ENCODE peak calls at places on chromosomes 7 and 10, in eight cellular contexts. One of them, this sample, is unnamed.

GRCh38 chr10:78349165-78349516 is 315.5 kb downstream of the RPS24 start:
- DNase-seq in A673: no peak
- DNase-seq in HepG2: no peak
- DNase-seq in K562: no peak
- DNase-seq in fibroblast of lung: no peak
- DNase-seq in GM06990: no peak
- DNase-seq in GM23338: no peak
- DNase-seq in Peyer's patch: peak; percentile 13
- DNase-seq in this sample: no peak

GRCh38 chr10:76911184-76911583 is 726.4 kb downstream of the KCNMA1 start:
- DNase-seq in GM23338: no peak
- DNase-seq in HepG2: no peak
- DNase-seq in fibroblast of lung: no peak
- DNase-seq in Peyer's patch: no peak
- DNase-seq in A673: no peak
- DNase-seq in GM06990: no peak
- DNase-seq in K562: no peak
- DNase-seq in this sample: no peak

GRCh38 chr10:28909875-28910274 is 232.6 kb downstream of the BAMBI start:
- DNase-seq in HepG2: no peak
- DNase-seq in GM23338: no peak
- DNase-seq in Peyer's patch: no peak
- DNase-seq in K562: no peak
- DNase-seq in A673: no peak
- DNase-seq in GM06990: no peak
- DNase-seq in fibroblast of lung: no peak
- DNase-seq in this sample: no peak

GRCh38 chr7:36036590-36036989 is 116.5 kb upstream of the EEPD1 start:
- DNase-seq in Peyer's patch: no peak
- DNase-seq in GM06990: no peak
- DNase-seq in A673: no peak
- DNase-seq in fibroblast of lung: no peak
- DNase-seq in GM23338: no peak
- DNase-seq in K562: no peak
- DNase-seq in HepG2: no peak
- DNase-seq in this sample: no peak

GRCh38 chr10:20481054-20481453 is 416.1 kb downstream of the NEBL start:
- DNase-seq in K562: no peak
- DNase-seq in fibroblast of lung: no peak
- DNase-seq in A673: no peak
- DNase-seq in HepG2: no peak
- DNase-seq in Peyer's patch: no peak
- DNase-seq in GM06990: no peak
- DNase-seq in GM23338: no peak
- DNase-seq in this sample: no peak

GRCh38 chr7:78779788-78780187 is 673.7 kb downstream of the MAGI2 start:
- DNase-seq in K562: no peak
- DNase-seq in Peyer's patch: no peak
- DNase-seq in fibroblast of lung: no peak
- DNase-seq in A673: no peak
- DNase-seq in GM06990: no peak
- DNase-seq in HepG2: no peak
- DNase-seq in GM23338: peak; percentile 42
- DNase-seq in this sample: no peak

GRCh38 chr7:24697416-24697815 is 59.8 kb downstream of the GSDME start:
- DNase-seq in fibroblast of lung: peak; percentile 25
- DNase-seq in GM06990: no peak
- DNase-seq in HepG2: no peak
- DNase-seq in A673: no peak
- DNase-seq in GM23338: no peak
- DNase-seq in K562: no peak
- DNase-seq in Peyer's patch: no peak
- DNase-seq in this sample: no peak

GRCh38 chr7:93060865-93061264 is 56.9 kb downstream of the SAMD9 start:
- DNase-seq in fibroblast of lung: no peak
- DNase-seq in GM23338: no peak
- DNase-seq in A673: no peak
- DNase-seq in K562: no peak
- DNase-seq in GM06990: no peak
- DNase-seq in HepG2: no peak
- DNase-seq in Peyer's patch: no peak
- DNase-seq in this sample: no peak

GRCh38 chr10:16950686-16951681 is 133.8 kb upstream of the RSU1 start:
- DNase-seq in HepG2: no peak
- DNase-seq in Peyer's patch: no peak
- DNase-seq in GM06990: no peak
- DNase-seq in A673: peak; percentile 94
- DNase-seq in GM23338: peak; percentile 89
- DNase-seq in fibroblast of lung: peak; percentile 38
- DNase-seq in K562: peak; percentile 45
- DNase-seq in this sample: peak; percentile 50

GRCh38 chr10:69061305-69062161 is 26.4 kb upstream of the SRGN start:
- DNase-seq in GM06990: peak; percentile 55
- DNase-seq in K562: peak; percentile 62
- DNase-seq in GM23338: no peak
- DNase-seq in fibroblast of lung: peak; percentile 100
- DNase-seq in HepG2: peak; percentile 47
- DNase-seq in A673: no peak
- DNase-seq in Peyer's patch: peak; percentile 86
- DNase-seq in this sample: peak; percentile 64

GRCh38 chr7:101595246-101595645 is 33.9 kb downstream of the MYL10 start:
- DNase-seq in fibroblast of lung: no peak
- DNase-seq in GM06990: no peak
- DNase-seq in A673: no peak
- DNase-seq in GM23338: no peak
- DNase-seq in HepG2: no peak
- DNase-seq in Peyer's patch: no peak
- DNase-seq in K562: no peak
- DNase-seq in this sample: no peak

GRCh38 chr10:124886195-124886594 is 55.7 kb upstream of the ZRANB1 start:
- DNase-seq in Peyer's patch: no peak
- DNase-seq in fibroblast of lung: no peak
- DNase-seq in GM23338: no peak
- DNase-seq in GM06990: no peak
- DNase-seq in A673: no peak
- DNase-seq in HepG2: no peak
- DNase-seq in K562: no peak
- DNase-seq in this sample: peak; percentile 24

GRCh38 chr7:145265180-145265579 is 429.3 kb upstream of the TPK1 start:
- DNase-seq in A673: no peak
- DNase-seq in K562: no peak
- DNase-seq in HepG2: no peak
- DNase-seq in Peyer's patch: no peak
- DNase-seq in fibroblast of lung: peak; percentile 3
- DNase-seq in GM23338: no peak
- DNase-seq in GM06990: no peak
- DNase-seq in this sample: no peak

GRCh38 chr7:4837041-4837813 is 24.6 kb downstream of the PAPOLB start:
- DNase-seq in Peyer's patch: peak; percentile 19
- DNase-seq in GM06990: no peak
- DNase-seq in A673: no peak
- DNase-seq in GM23338: no peak
- DNase-seq in fibroblast of lung: no peak
- DNase-seq in HepG2: no peak
- DNase-seq in K562: no peak
- DNase-seq in this sample: no peak

GRCh38 chr7:74429153-74429747 is 24.5 kb upstream of the GTF2IRD1 start:
- DNase-seq in Peyer's patch: no peak
- DNase-seq in HepG2: no peak
- DNase-seq in GM23338: peak; percentile 81
- DNase-seq in fibroblast of lung: peak; percentile 67
- DNase-seq in A673: peak; percentile 84
- DNase-seq in GM06990: no peak
- DNase-seq in K562: no peak
- DNase-seq in this sample: no peak

GRCh38 chr10:96541921-96542320 is 28.2 kb upstream of the TLL2 start:
- DNase-seq in GM06990: no peak
- DNase-seq in Peyer's patch: no peak
- DNase-seq in K562: no peak
- DNase-seq in HepG2: no peak
- DNase-seq in GM23338: no peak
- DNase-seq in fibroblast of lung: peak; percentile 8
- DNase-seq in A673: no peak
- DNase-seq in this sample: no peak

GRCh38 chr10:131554821-131555220 is 243.3 kb upstream of the TCERG1L start:
- DNase-seq in GM06990: no peak
- DNase-seq in GM23338: no peak
- DNase-seq in Peyer's patch: no peak
- DNase-seq in A673: no peak
- DNase-seq in HepG2: no peak
- DNase-seq in fibroblast of lung: no peak
- DNase-seq in K562: no peak
- DNase-seq in this sample: no peak

GRCh38 chr10:131553121-131553520 is 241.6 kb upstream of the TCERG1L start:
- DNase-seq in GM23338: no peak
- DNase-seq in Peyer's patch: no peak
- DNase-seq in fibroblast of lung: no peak
- DNase-seq in GM06990: no peak
- DNase-seq in K562: no peak
- DNase-seq in HepG2: no peak
- DNase-seq in A673: no peak
- DNase-seq in this sample: no peak

GRCh38 chr10:131555406-131555805 is 243.9 kb upstream of the TCERG1L start:
- DNase-seq in GM06990: no peak
- DNase-seq in A673: no peak
- DNase-seq in GM23338: no peak
- DNase-seq in fibroblast of lung: no peak
- DNase-seq in K562: no peak
- DNase-seq in Peyer's patch: no peak
- DNase-seq in HepG2: no peak
- DNase-seq in this sample: no peak

GRCh38 chr10:131556061-131556896 is 244.8 kb upstream of the TCERG1L start:
- DNase-seq in A673: no peak
- DNase-seq in HepG2: no peak
- DNase-seq in GM23338: no peak
- DNase-seq in fibroblast of lung: no peak
- DNase-seq in Peyer's patch: peak; percentile 34
- DNase-seq in GM06990: no peak
- DNase-seq in K562: no peak
- DNase-seq in this sample: no peak

GRCh38 chr10:131553581-131553980 is 242.1 kb upstream of the TCERG1L start:
- DNase-seq in GM23338: no peak
- DNase-seq in HepG2: no peak
- DNase-seq in GM06990: no peak
- DNase-seq in fibroblast of lung: no peak
- DNase-seq in A673: no peak
- DNase-seq in K562: no peak
- DNase-seq in Peyer's patch: no peak
- DNase-seq in this sample: no peak
- H3K27me3 ChIP-seq in GM23338: no peaks in the 10 kb centered on the region
- H3K27me3 ChIP-seq in HepG2: peaks cover 4% of the 10 kb centered on the region
- H3K27me3 ChIP-seq in GM06990: no peaks in the 10 kb centered on the region
- H3K27me3 ChIP-seq in fibroblast of lung: no peaks in the 10 kb centered on the region
- H3K27me3 ChIP-seq in A673: peaks cover 11% of the 10 kb centered on the region
- H3K27me3 ChIP-seq in K562: no peaks in the 10 kb centered on the region
- H3K27me3 ChIP-seq in Peyer's patch: no peaks in the 10 kb centered on the region
- H3K27me3 ChIP-seq in this sample: peaks cover 11% of the 10 kb centered on the region

GRCh38 chr10:121592155-121592890 is 5.9 kb downstream of the FGFR2 start:
- DNase-seq in GM23338: no peak
- DNase-seq in HepG2: no peak
- DNase-seq in GM06990: no peak
- DNase-seq in fibroblast of lung: no peak
- DNase-seq in A673: no peak
- DNase-seq in K562: no peak
- DNase-seq in Peyer's patch: no peak
- DNase-seq in this sample: no peak
- TF ChIP-seq CTCF in GM23338: no peak
- TF ChIP-seq CTCF in HepG2: no peak
- TF ChIP-seq CTCF in GM06990: no peak
- TF ChIP-seq CTCF in fibroblast of lung: no peak
- TF ChIP-seq CTCF in A673: no peak
- TF ChIP-seq CTCF in K562: no peak
- TF ChIP-seq CTCF in Peyer's patch: no peak
- TF ChIP-seq CTCF in this sample: peak; percentile 10

DNA sequence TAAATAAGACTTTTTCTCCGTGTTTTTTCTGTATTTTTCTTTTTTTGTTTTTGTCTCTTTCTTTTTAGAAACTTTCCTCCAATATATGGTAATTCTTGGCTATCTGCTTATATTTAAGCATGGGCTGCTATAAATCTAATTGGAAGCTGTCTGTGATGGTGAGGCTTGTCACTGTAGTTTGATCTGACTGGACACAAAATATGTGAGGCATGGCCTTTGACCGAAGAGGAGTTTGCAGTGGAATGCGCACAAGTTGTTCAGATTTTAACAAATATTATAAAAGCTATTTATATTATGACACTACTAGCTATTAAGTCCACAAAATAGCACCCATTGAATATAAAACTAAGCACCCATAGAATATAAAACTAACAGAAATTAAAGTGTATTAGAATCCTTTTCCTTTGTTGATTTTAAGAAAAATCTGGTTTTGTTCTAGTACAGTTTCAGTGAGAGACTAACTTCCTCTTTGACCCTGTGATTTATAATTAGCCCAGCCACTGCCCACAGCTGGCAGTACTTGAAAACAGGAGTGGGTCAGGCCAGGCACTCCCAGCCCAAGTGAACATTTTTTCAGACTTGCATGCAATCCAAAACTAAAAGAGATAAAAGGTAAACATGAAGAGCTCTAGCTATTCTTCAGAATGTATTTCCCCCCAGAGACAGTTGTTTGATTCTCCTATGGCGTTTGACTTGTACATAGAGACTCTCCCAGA is 69.9 kb upstream of the FGL2 start:
- DNase-seq in A673: no peak
- DNase-seq in Peyer's patch: peak; percentile 66
- DNase-seq in HepG2: no peak
- DNase-seq in GM06990: no peak
- DNase-seq in K562: no peak
- DNase-seq in fibroblast of lung: no peak
- DNase-seq in GM23338: no peak
- DNase-seq in this sample: no peak
- H3K4me3 ChIP-seq in A673: no peak overlapping the region
- H3K4me3 ChIP-seq in Peyer's patch: no peak overlapping the region
- H3K4me3 ChIP-seq in HepG2: no peak overlapping the region
- H3K4me3 ChIP-seq in GM06990: no peak overlapping the region
- H3K4me3 ChIP-seq in K562: no peak overlapping the region
- H3K4me3 ChIP-seq in fibroblast of lung: no peak overlapping the region
- H3K4me3 ChIP-seq in GM23338: no peak overlapping the region
- H3K4me3 ChIP-seq in this sample: no peak overlapping the region

DNA sequence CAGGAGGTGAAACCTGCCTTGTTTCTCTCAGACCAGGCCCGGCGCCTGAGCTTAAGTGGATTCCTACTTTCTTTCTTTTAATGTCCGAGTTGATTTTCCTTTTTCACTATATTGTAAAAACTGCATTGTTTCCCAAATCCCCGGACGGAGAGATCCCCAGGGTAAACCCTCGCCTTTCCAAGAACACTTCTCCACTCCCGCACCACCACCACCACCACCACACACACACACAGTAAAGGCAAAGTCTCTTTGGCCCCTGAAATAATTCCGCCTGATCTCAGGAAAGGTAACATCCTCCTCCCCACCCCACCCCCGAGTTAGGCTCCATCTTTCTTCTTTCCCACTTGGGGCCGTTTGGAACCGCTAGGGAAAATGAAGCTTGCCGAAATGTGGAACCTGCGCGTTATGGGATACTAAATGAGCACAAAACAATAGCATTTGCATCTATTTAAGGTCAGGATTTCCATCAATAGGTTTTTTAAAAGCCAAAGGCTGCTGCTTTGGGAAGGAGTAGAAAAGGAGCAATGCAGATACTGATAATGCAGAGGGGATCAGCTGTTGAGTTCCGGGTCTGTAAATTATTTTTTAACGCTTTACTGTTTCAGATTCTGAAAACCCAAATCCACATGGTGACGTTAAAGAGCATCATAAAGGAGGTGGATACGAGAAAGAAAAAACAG is 2.5 kb downstream of the HPSE2 start:
- DNase-seq in HepG2: no peak
- DNase-seq in A673: no peak
- DNase-seq in fibroblast of lung: no peak
- DNase-seq in Peyer's patch: no peak
- DNase-seq in K562: no peak
- DNase-seq in GM06990: no peak
- DNase-seq in GM23338: peak; percentile 30
- DNase-seq in this sample: no peak
- H3K27me3 ChIP-seq in HepG2: peaks cover 8% of the 10 kb centered on the region
- H3K27me3 ChIP-seq in A673: peaks cover 99% of the 10 kb centered on the region
- H3K27me3 ChIP-seq in fibroblast of lung: peaks cover 23% of the 10 kb centered on the region
- H3K27me3 ChIP-seq in Peyer's patch: peaks cover 20% of the 10 kb centered on the region
- H3K27me3 ChIP-seq in K562: peaks cover 14% of the 10 kb centered on the region
- H3K27me3 ChIP-seq in GM06990: peaks cover 2% of the 10 kb centered on the region
- H3K27me3 ChIP-seq in GM23338: peaks cover 100% of the 10 kb centered on the region
- H3K27me3 ChIP-seq in this sample: peaks cover 95% of the 10 kb centered on the region

This sample was measured in hepatocyte.